ENCODE peak calls at places on chromosomes 5 and 9, in six cellular contexts. One of them, this sample, is unnamed.

GRCh38 chr9:91896513-91897121 is 53.4 kb downstream of the ROR2 start:
- DNase-seq in T-helper 2 cell: no peak
- DNase-seq in CD8-positive, alpha-beta T cell: no peak
- DNase-seq in pulmonary artery endothelial cell: no peak
- DNase-seq in heart right ventricle: peak; percentile 12
- DNase-seq in iris pigment epithelial cell: peak; percentile 63
- DNase-seq in this sample: peak; percentile 46

GRCh38 chr5:39076757-39077475 is 2.7 kb upstream of the RICTOR start:
- DNase-seq in T-helper 2 cell: peak; percentile 56
- DNase-seq in CD8-positive, alpha-beta T cell: no peak
- DNase-seq in pulmonary artery endothelial cell: no peak
- DNase-seq in heart right ventricle: no peak
- DNase-seq in iris pigment epithelial cell: peak; percentile 46
- DNase-seq in this sample: no peak

GRCh38 chr5:93990504-93991085 is 249.2 kb upstream of the POU5F2 start:
- DNase-seq in T-helper 2 cell: no peak
- DNase-seq in CD8-positive, alpha-beta T cell: no peak
- DNase-seq in pulmonary artery endothelial cell: no peak
- DNase-seq in heart right ventricle: no peak
- DNase-seq in iris pigment epithelial cell: no peak
- DNase-seq in this sample: peak; percentile 37

GRCh38 chr9:87138128-87139040 is 191.1 kb upstream of the GAS1 start:
- DNase-seq in T-helper 2 cell: no peak
- DNase-seq in CD8-positive, alpha-beta T cell: no peak
- DNase-seq in pulmonary artery endothelial cell: no peak
- DNase-seq in heart right ventricle: no peak
- DNase-seq in iris pigment epithelial cell: peak; percentile 26
- DNase-seq in this sample: no peak

GRCh38 chr9:5671711-5672353 is 42.9 kb downstream of the RIC1 start:
- DNase-seq in T-helper 2 cell: peak; percentile 74
- DNase-seq in CD8-positive, alpha-beta T cell: no peak
- DNase-seq in pulmonary artery endothelial cell: no peak
- DNase-seq in heart right ventricle: no peak
- DNase-seq in iris pigment epithelial cell: peak; percentile 34
- DNase-seq in this sample: no peak

GRCh38 chr5:181130832-181131496 is at the start of gene OR2V1:
- DNase-seq in T-helper 2 cell: no peak
- DNase-seq in CD8-positive, alpha-beta T cell: no peak
- DNase-seq in pulmonary artery endothelial cell: no peak
- DNase-seq in heart right ventricle: no peak
- DNase-seq in iris pigment epithelial cell: no peak
- DNase-seq in this sample: no peak

GRCh38 chr5:54415896-54416640 is 39.4 kb upstream of the HSPB3 start:
- DNase-seq in T-helper 2 cell: no peak
- DNase-seq in CD8-positive, alpha-beta T cell: no peak
- DNase-seq in pulmonary artery endothelial cell: no peak
- DNase-seq in heart right ventricle: no peak
- DNase-seq in iris pigment epithelial cell: peak; percentile 63
- DNase-seq in this sample: no peak

GRCh38 chr5:42494414-42494813 is 71.2 kb downstream of the GHR start:
- DNase-seq in T-helper 2 cell: no peak
- DNase-seq in CD8-positive, alpha-beta T cell: no peak
- DNase-seq in pulmonary artery endothelial cell: no peak
- DNase-seq in heart right ventricle: no peak
- DNase-seq in iris pigment epithelial cell: peak; percentile 16
- DNase-seq in this sample: no peak

GRCh38 chr5:8458038-8458383 is 589.1 kb downstream of the MTRR start:
- DNase-seq in T-helper 2 cell: peak; percentile 10
- DNase-seq in CD8-positive, alpha-beta T cell: no peak
- DNase-seq in pulmonary artery endothelial cell: no peak
- DNase-seq in heart right ventricle: no peak
- DNase-seq in iris pigment epithelial cell: peak; percentile 28
- DNase-seq in this sample: peak; percentile 28

GRCh38 chr5:150120062-150120441 is 33.7 kb upstream of the CSF1R start:
- DNase-seq in T-helper 2 cell: no peak
- DNase-seq in CD8-positive, alpha-beta T cell: no peak
- DNase-seq in pulmonary artery endothelial cell: no peak
- DNase-seq in heart right ventricle: no peak
- DNase-seq in iris pigment epithelial cell: no peak
- DNase-seq in this sample: no peak

GRCh38 chr9:71725590-71726338 is 42.5 kb downstream of the CEMIP2 start:
- DNase-seq in T-helper 2 cell: no peak
- DNase-seq in CD8-positive, alpha-beta T cell: no peak
- DNase-seq in pulmonary artery endothelial cell: peak; percentile 40
- DNase-seq in heart right ventricle: no peak
- DNase-seq in iris pigment epithelial cell: peak; percentile 94
- DNase-seq in this sample: no peak

GRCh38 chr5:68331202-68332108 is 115.9 kb downstream of the PIK3R1 start:
- DNase-seq in T-helper 2 cell: no peak
- DNase-seq in CD8-positive, alpha-beta T cell: no peak
- DNase-seq in pulmonary artery endothelial cell: no peak
- DNase-seq in heart right ventricle: no peak
- DNase-seq in iris pigment epithelial cell: peak; percentile 78
- DNase-seq in this sample: no peak

GRCh38 chr9:34809504-34810186 is 99.7 kb upstream of the CCL21 start:
- DNase-seq in T-helper 2 cell: no peak
- DNase-seq in CD8-positive, alpha-beta T cell: no peak
- DNase-seq in pulmonary artery endothelial cell: no peak
- DNase-seq in heart right ventricle: no peak
- DNase-seq in iris pigment epithelial cell: peak; percentile 20
- DNase-seq in this sample: no peak

GRCh38 chr5:82348749-82349148 is 70.6 kb upstream of the RPS23 start:
- DNase-seq in T-helper 2 cell: no peak
- DNase-seq in CD8-positive, alpha-beta T cell: no peak
- DNase-seq in pulmonary artery endothelial cell: no peak
- DNase-seq in heart right ventricle: no peak
- DNase-seq in iris pigment epithelial cell: no peak
- DNase-seq in this sample: no peak

GRCh38 chr5:144307726-144308125 is 137.1 kb downstream of the KCTD16 start:
- DNase-seq in T-helper 2 cell: no peak
- DNase-seq in CD8-positive, alpha-beta T cell: no peak
- DNase-seq in pulmonary artery endothelial cell: no peak
- DNase-seq in heart right ventricle: no peak
- DNase-seq in iris pigment epithelial cell: no peak
- DNase-seq in this sample: no peak

GRCh38 chr9:125521462-125522327 is 185.3 kb downstream of the MAPKAP1 start:
- DNase-seq in T-helper 2 cell: peak; percentile 89
- DNase-seq in CD8-positive, alpha-beta T cell: no peak
- DNase-seq in pulmonary artery endothelial cell: peak; percentile 71
- DNase-seq in heart right ventricle: no peak
- DNase-seq in iris pigment epithelial cell: peak; percentile 98
- DNase-seq in this sample: no peak

GRCh38 chr5:125607018-125607417 is 816.2 kb upstream of the GRAMD2B start:
- DNase-seq in T-helper 2 cell: no peak
- DNase-seq in CD8-positive, alpha-beta T cell: no peak
- DNase-seq in pulmonary artery endothelial cell: peak; percentile 26
- DNase-seq in heart right ventricle: no peak
- DNase-seq in iris pigment epithelial cell: peak; percentile 72
- DNase-seq in this sample: no peak

GRCh38 chr5:33538201-33538600 is 97.4 kb downstream of the TARS1 start:
- DNase-seq in T-helper 2 cell: no peak
- DNase-seq in CD8-positive, alpha-beta T cell: no peak
- DNase-seq in pulmonary artery endothelial cell: no peak
- DNase-seq in heart right ventricle: no peak
- DNase-seq in iris pigment epithelial cell: no peak
- DNase-seq in this sample: no peak

GRCh38 chr9:17528859-17529258 is 50.0 kb upstream of the SH3GL2 start:
- DNase-seq in T-helper 2 cell: no peak
- DNase-seq in CD8-positive, alpha-beta T cell: no peak
- DNase-seq in pulmonary artery endothelial cell: no peak
- DNase-seq in heart right ventricle: no peak
- DNase-seq in iris pigment epithelial cell: no peak
- DNase-seq in this sample: no peak

GRCh38 chr9:126222835-126223431 is 103.7 kb upstream of the MVB12B start:
- DNase-seq in T-helper 2 cell: no peak
- DNase-seq in CD8-positive, alpha-beta T cell: no peak
- DNase-seq in pulmonary artery endothelial cell: no peak
- DNase-seq in heart right ventricle: no peak
- DNase-seq in iris pigment epithelial cell: no peak
- DNase-seq in this sample: no peak

GRCh38 chr9:73474625-73475024 is 323.0 kb downstream of the ANXA1 start:
- DNase-seq in T-helper 2 cell: no peak
- DNase-seq in CD8-positive, alpha-beta T cell: no peak
- DNase-seq in pulmonary artery endothelial cell: no peak
- DNase-seq in heart right ventricle: no peak
- DNase-seq in iris pigment epithelial cell: no peak
- DNase-seq in this sample: no peak